ENCODE peak calls at places on chromosome 2, in four cellular contexts. Y is tibial nerve, L is upper lobe of right lung, A is endodermal cell. X is an unnamed sample.
A peak's percentile ranks its signal among the peaks of the same experiment; 100 is the strongest.

GRCh38 chr2:99101697-99102096 is 39.8 kb upstream of the C2orf15 start:
- DNase-seq in Y (no peak), A (no peak), L (no peak), X (no peak)

GRCh38 chr2:113174369-113174735 is 581 bp downstream of the PSD4 start:
- DNase-seq in L (no peak), A (no peak), Y (no peak), X (no peak)

GRCh38 chr2:29360016-29360784 is 245.0 kb downstream of the CLIP4 start:
- DNase-seq in A (no peak), L (no peak), Y (no peak), X (no peak)

GRCh38 chr2:43217228-43218220 is 8.9 kb downstream of the ZFP36L2 start:
- DNase-seq in Y (no peak), A (peak; percentile 96), L (no peak), X (no peak)

GRCh38 chr2:195594248-195594647 is 62.8 kb upstream of the SLC39A10 start:
- DNase-seq in Y (no peak), A (no peak), L (no peak), X (no peak)

GRCh38 chr2:236967499-236967783 is 118.2 kb upstream of the COPS8 start:
- DNase-seq in Y (no peak), A (peak; percentile 19), L (no peak), X (no peak)

GRCh38 chr2:63765117-63765516 is 76.6 kb upstream of the UGP2 start:
- DNase-seq in L (no peak), Y (no peak), A (peak; percentile 48), X (no peak)

GRCh38 chr2:51505533-51505932 is 473.6 kb upstream of the NRXN1 start:
- DNase-seq in L (no peak), Y (no peak), A (peak; percentile 69), X (no peak)

GRCh38 chr2:20590704-20591515 is 60.0 kb downstream of the HS1BP3 start:
- DNase-seq in A (no peak), Y (no peak), L (peak; percentile 64), X (no peak)

GRCh38 chr2:219344756-219345458 is 12.4 kb upstream of the RESP18 start:
- DNase-seq in A (no peak), L (no peak), Y (peak; percentile 69), X (no peak)

GRCh38 chr2:67965246-67965645 is 97.6 kb downstream of the C1D start:
- DNase-seq in Y (no peak), L (no peak), A (no peak), X (no peak)

GRCh38 chr2:6103949-6104348 is 411.8 kb downstream of the SOX11 start:
- DNase-seq in Y (no peak), A (peak; percentile 69), L (no peak), X (no peak)

GRCh38 chr2:164903214-164903613 is 52.1 kb downstream of the SLC38A11 start:
- DNase-seq in L (no peak), A (no peak), Y (no peak), X (no peak)

GRCh38 chr2:68287580-68288441 is 31.9 kb downstream of the CNRIP1 start:
- DNase-seq in A (no peak), L (no peak), Y (peak; percentile 33), X (no peak)

GRCh38 chr2:209523778-209524362 is 100.0 kb downstream of the MAP2 start:
- DNase-seq in Y (no peak), A (no peak), L (no peak), X (no peak)

GRCh38 chr2:210681481-210681880 is 125.1 kb downstream of the CPS1 start:
- DNase-seq in Y (no peak), L (no peak), A (no peak), X (no peak)

GRCh38 chr2:38444247-38444646 is 67.2 kb upstream of the ATL2 start:
- DNase-seq in A (peak; percentile 92), Y (no peak), L (no peak), X (no peak)

GRCh38 chr2:65658871-65659270 is 226.5 kb upstream of the SPRED2 start:
- DNase-seq in A (no peak), Y (no peak), L (no peak), X (no peak)

GRCh38 chr2:102268529-102269524 is 42.5 kb upstream of the IL1RL1 start:
- DNase-seq in Y (no peak), A (no peak), L (no peak), X (no peak)

GRCh38 chr2:86019121-86019520 is 86.6 kb downstream of the POLR1A start:
- DNase-seq in L (no peak), A (no peak), Y (no peak), X (no peak)

GRCh38 chr2:86020984-86021383 is 84.7 kb downstream of the POLR1A start:
- DNase-seq in A (no peak), L (peak; percentile 67), Y (no peak), X (no peak)

GRCh38 chr2:86023366-86023712 is 82.3 kb downstream of the POLR1A start:
- DNase-seq in A (no peak), Y (no peak), L (no peak), X (no peak)

GRCh38 chr2:86022661-86023365 is 82.9 kb downstream of the POLR1A start:
- DNase-seq in L (no peak), A (no peak), Y (no peak), X (no peak)

GRCh38 chr2:86021396-86022378 is 84.0 kb downstream of the POLR1A start:
- DNase-seq in A (peak; percentile 67), Y (no peak), L (no peak), X (no peak)
- H3K9me3 ChIP-seq in A (no peaks in the 10 kb centered on the region), Y (no peaks in the 10 kb centered on the region), L (no peaks in the 10 kb centered on the region), X (no peaks in the 10 kb centered on the region)

DNA sequence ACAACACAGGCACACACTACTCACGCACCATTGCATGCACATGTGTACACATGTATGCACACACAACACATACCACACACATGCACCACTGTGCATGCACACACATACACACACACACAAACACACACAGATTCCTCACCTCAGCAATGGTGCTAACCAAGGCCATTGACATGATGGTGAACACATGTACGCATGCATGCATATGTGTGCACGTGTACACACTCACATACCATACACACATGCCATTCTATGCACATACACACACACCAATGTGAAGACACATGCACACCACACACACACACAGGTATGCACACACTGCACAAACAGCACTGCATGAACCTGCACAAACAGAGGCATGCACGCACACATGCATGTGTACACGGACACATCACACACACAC is 976.0 kb downstream of the DCDC2C start:
- DNase-seq in L (no peak), Y (no peak), A (no peak), X (no peak)
- H3K9me3 ChIP-seq in L (no peaks in the 10 kb centered on the region), Y (no peaks in the 10 kb centered on the region), A (no peaks in the 10 kb centered on the region), X (no peaks in the 10 kb centered on the region)

GRCh38 chr2:15082105-15083058 is 449.9 kb downstream of the LRATD1 start:
- DNase-seq in Y (no peak), L (no peak), A (no peak), X (no peak)

GRCh38 chr2:15084826-15085489 is 452.4 kb downstream of the LRATD1 start:
- DNase-seq in A (no peak), Y (no peak), L (no peak), X (no peak)

GRCh38 chr2:15076668-15077067 is 444.2 kb downstream of the LRATD1 start:
- DNase-seq in L (no peak), Y (no peak), A (no peak), X (no peak)

DNA sequence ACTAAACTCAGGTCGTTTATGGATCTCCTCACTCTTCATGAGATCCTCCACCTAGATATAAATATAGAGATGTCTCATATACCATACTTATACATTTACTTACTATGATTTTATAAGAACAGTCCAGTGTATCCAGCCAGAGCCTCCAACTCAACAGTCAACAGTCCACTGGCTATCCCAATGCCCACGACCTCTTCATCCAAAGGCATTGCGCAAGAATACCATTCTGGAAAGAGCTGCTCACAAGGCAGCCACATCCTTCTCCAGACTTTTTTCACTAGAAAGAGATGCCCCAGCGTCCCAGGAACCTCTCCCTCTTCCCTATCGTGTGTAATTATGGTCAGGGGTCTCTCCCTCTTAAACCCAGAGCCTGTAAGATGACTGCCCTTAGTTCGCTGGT is 448.8 kb downstream of the LRATD1 start:
- DNase-seq in L (no peak), Y (no peak), A (no peak), X (no peak)
- H3K9me3 ChIP-seq in L (no peaks in the 10 kb centered on the region), Y (no peaks in the 10 kb centered on the region), A (no peaks in the 10 kb centered on the region), X (no peaks in the 10 kb centered on the region)

GRCh38 chr2:84477886-84478285 is 18.8 kb upstream of the SUCLG1 start:
- DNase-seq in A (no peak), Y (no peak), L (no peak), X (no peak)
- H3K9me3 ChIP-seq in A (peaks cover 29% of the 10 kb centered on the region), Y (no peaks in the 10 kb centered on the region), L (no peaks in the 10 kb centered on the region), X (peaks cover 4% of the 10 kb centered on the region)

DNA sequence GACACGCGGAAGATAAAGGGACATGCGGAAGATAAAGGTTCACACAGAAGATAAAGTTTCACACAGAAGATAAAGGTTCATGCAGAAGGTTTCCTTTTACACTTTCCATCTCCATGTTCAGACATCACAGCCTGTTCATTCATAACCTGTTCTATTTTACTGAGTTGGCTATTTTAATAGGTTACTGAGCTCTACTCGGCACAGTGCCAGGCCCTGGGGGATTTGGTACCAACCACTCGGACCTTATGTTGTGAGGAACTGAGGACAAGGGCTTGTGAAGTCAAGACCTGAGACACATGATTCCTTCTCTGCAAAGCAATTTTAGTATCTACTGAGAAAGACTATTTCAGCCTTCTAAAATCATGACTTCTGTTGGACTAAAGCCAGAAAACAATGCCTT is 75.0 kb upstream of the ALKAL2 start:
- DNase-seq in Y (no peak), A (no peak), L (no peak), X (no peak)
- H3K9me3 ChIP-seq in Y (no peaks in the 10 kb centered on the region), A (peaks cover 44% of the 10 kb centered on the region), L (no peaks in the 10 kb centered on the region), X (no peaks in the 10 kb centered on the region)

GRCh38 chr2:222799262-222799918 is 61.4 kb upstream of the ACSL3 start:
- DNase-seq in A (no peak), Y (no peak), L (no peak), X (no peak)
- H3K9me3 ChIP-seq in A (no peaks in the 10 kb centered on the region), Y (no peaks in the 10 kb centered on the region), L (no peaks in the 10 kb centered on the region), X (no peaks in the 10 kb centered on the region)

GRCh38 chr2:174059178-174059874 is 94.2 kb upstream of the SP3 start:
- DNase-seq in L (no peak), A (no peak), Y (no peak), X (no peak)
- H3K9me3 ChIP-seq in L (no peaks in the 10 kb centered on the region), A (peaks cover 20% of the 10 kb centered on the region), Y (no peaks in the 10 kb centered on the region), X (no peaks in the 10 kb centered on the region)

GRCh38 chr2:16325613-16326510 is 339.8 kb downstream of the CYRIA start:
- DNase-seq in A (no peak), Y (no peak), L (no peak), X (no peak)
- H3K9me3 ChIP-seq in A (no peaks in the 10 kb centered on the region), Y (no peaks in the 10 kb centered on the region), L (no peaks in the 10 kb centered on the region), X (no peaks in the 10 kb centered on the region)

GRCh38 chr2:443754-444153 is 155.9 kb upstream of the ALKAL2 start:
- DNase-seq in Y (no peak), A (no peak), L (no peak), X (no peak)
- H3K9me3 ChIP-seq in Y (no peaks in the 10 kb centered on the region), A (no peaks in the 10 kb centered on the region), L (no peaks in the 10 kb centered on the region), X (no peaks in the 10 kb centered on the region)